ENCODE peak calls at places on chromosomes 1 and 21, in eight cellular contexts. Q is prostate gland, Y is OCI-LY7, F is right cardiac atrium, L is foreskin fibroblast, I is fibroblast of the aortic adventitia, O is AG09309, R is tibial artery. N is an unnamed sample.

GRCh38 chr21:22319435-22319834 is 1321.2 kb downstream of the NCAM2 start:
- DNase-seq in Y (no peak), I (no peak), L (no peak), O (no peak), F (no peak), Q (no peak), R (no peak), N (no peak)

GRCh38 chr21:46226920-46227599 is 1.5 kb downstream of the LSS start:
- DNase-seq in Y (peak; percentile 18), R (no peak), L (peak; percentile 48), Q (peak; percentile 41), F (no peak), O (peak; percentile 58), I (peak; percentile 89), N (no peak)

GRCh38 chr1:247639381-247639981 is 34.1 kb downstream of the OR2G3 start:
- DNase-seq in Y (no peak), Q (peak; percentile 41), F (peak; percentile 88), R (peak; percentile 33), O (no peak), L (peak; percentile 1), I (peak; percentile 1), N (no peak)

GRCh38 chr1:147664206-147664605 is 6.1 kb downstream of the ACP6 start:
- DNase-seq in Y (no peak), I (no peak), Q (no peak), O (no peak), R (no peak), L (peak; percentile 50), F (no peak), N (no peak)

GRCh38 chr1:230383425-230383824 is 42.7 kb downstream of the PGBD5 start:
- DNase-seq in F (no peak), Y (no peak), I (no peak), L (no peak), Q (no peak), R (no peak), O (no peak), N (no peak)

GRCh38 chr1:151039527-151039926 is 3.1 kb downstream of the BNIPL start:
- DNase-seq in Q (no peak), Y (no peak), L (no peak), O (no peak), I (no peak), R (no peak), F (no peak), N (no peak)

GRCh38 chr1:24351918-24352637 is 32.9 kb downstream of the GRHL3 start:
- DNase-seq in F (no peak), Y (no peak), O (no peak), I (peak; percentile 17), Q (no peak), L (peak; percentile 69), R (no peak), N (no peak)

GRCh38 chr1:211928222-211928856 is 97.8 kb upstream of the LPGAT1 start:
- DNase-seq in L (no peak), R (no peak), Q (peak; percentile 68), O (no peak), I (no peak), Y (no peak), F (no peak), N (peak; percentile 90)

GRCh38 chr1:175887981-175888428 is 144.6 kb upstream of the TNR start:
- DNase-seq in I (peak; percentile 40), Q (no peak), O (no peak), R (peak; percentile 39), L (peak; percentile 42), F (peak; percentile 78), Y (peak; percentile 30), N (peak; percentile 18)

GRCh38 chr1:63255153-63255552 is 67.2 kb upstream of the FOXD3 start:
- DNase-seq in O (no peak), Y (no peak), L (no peak), F (no peak), I (no peak), R (no peak), Q (no peak), N (no peak)

GRCh38 chr1:3778590-3779264 is 6.2 kb downstream of the SMIM1 start:
- DNase-seq in R (no peak), Y (no peak), I (no peak), O (no peak), F (no peak), L (no peak), Q (no peak), N (no peak)

GRCh38 chr21:44606495-44606894 is 5.4 kb upstream of the KRTAP10-8 start:
- DNase-seq in Y (no peak), O (no peak), Q (no peak), L (no peak), R (no peak), I (no peak), F (no peak), N (no peak)

GRCh38 chr1:110011527-110012041 is 22.8 kb upstream of the STRIP1 start:
- DNase-seq in Y (peak; percentile 75), O (no peak), F (no peak), Q (peak; percentile 43), R (no peak), I (peak; percentile 74), L (peak; percentile 77), N (peak; percentile 61)

GRCh38 chr1:2503554-2504223 is 22.7 kb downstream of the PANK4 start:
- DNase-seq in Q (no peak), I (no peak), F (no peak), O (no peak), Y (no peak), L (no peak), R (no peak), N (no peak)

GRCh38 chr1:2132222-2133038 is 62.1 kb downstream of the FAAP20 start:
- DNase-seq in Q (no peak), Y (no peak), F (peak; percentile 80), L (peak; percentile 86), I (peak; percentile 57), R (no peak), O (no peak), N (no peak)

GRCh38 chr1:195415584-195415983 is 1192.7 kb downstream of the KCNT2 start:
- DNase-seq in O (no peak), R (no peak), Y (no peak), F (no peak), L (peak; percentile 40), I (no peak), Q (no peak), N (no peak)

GRCh38 chr1:230267338-230268065 is 158.6 kb downstream of the PGBD5 start:
- DNase-seq in L (no peak), O (no peak), I (no peak), R (no peak), Q (no peak), F (no peak), Y (no peak), N (no peak)

GRCh38 chr21:36945496-36946138 is 20.9 kb downstream of the HLCS start:
- DNase-seq in F (no peak), I (peak; percentile 12), O (peak; percentile 14), L (peak; percentile 20), Y (no peak), Q (no peak), R (no peak), N (no peak)

GRCh38 chr21:36949171-36950141 is 17.0 kb downstream of the HLCS start:
- DNase-seq in Q (no peak), O (no peak), R (no peak), L (no peak), Y (no peak), F (no peak), I (no peak), N (no peak)

GRCh38 chr21:36948686-36949085 is 17.8 kb downstream of the HLCS start:
- DNase-seq in Y (no peak), Q (no peak), O (peak; percentile 11), L (peak; percentile 7), I (no peak), R (no peak), F (no peak), N (no peak)

GRCh38 chr21:36946949-36947371 is 19.5 kb downstream of the HLCS start:
- DNase-seq in R (no peak), Q (no peak), Y (no peak), I (no peak), F (no peak), L (no peak), O (no peak), N (no peak)
- H3K4me3 ChIP-seq in R (no peak overlapping the region), Q (no peak overlapping the region), Y (no peak overlapping the region), I (no peak overlapping the region), F (no peak overlapping the region), L (no peak overlapping the region), O (no peak overlapping the region), N (no peak overlapping the region)

GRCh38 chr1:92876351-92876750 is 44.5 kb downstream of the RPL5 start:
- DNase-seq in O (no peak), Q (no peak), Y (no peak), L (no peak), R (no peak), F (no peak), I (no peak), N (no peak)

GRCh38 chr1:92879316-92879968 is 47.6 kb downstream of the RPL5 start:
- DNase-seq in R (no peak), I (no peak), Y (no peak), L (no peak), Q (no peak), F (no peak), O (no peak), N (no peak)

GRCh38 chr1:92877792-92878191 is 46.0 kb downstream of the RPL5 start:
- DNase-seq in R (no peak), Y (peak; percentile 50), I (no peak), O (no peak), Q (no peak), F (no peak), L (peak; percentile 50), N (peak; percentile 86)

GRCh38 chr1:92874987-92875386 is 43.1 kb downstream of the RPL5 start:
- DNase-seq in I (no peak), R (no peak), F (no peak), Q (no peak), L (no peak), O (no peak), Y (no peak), N (peak; percentile 93)

DNA sequence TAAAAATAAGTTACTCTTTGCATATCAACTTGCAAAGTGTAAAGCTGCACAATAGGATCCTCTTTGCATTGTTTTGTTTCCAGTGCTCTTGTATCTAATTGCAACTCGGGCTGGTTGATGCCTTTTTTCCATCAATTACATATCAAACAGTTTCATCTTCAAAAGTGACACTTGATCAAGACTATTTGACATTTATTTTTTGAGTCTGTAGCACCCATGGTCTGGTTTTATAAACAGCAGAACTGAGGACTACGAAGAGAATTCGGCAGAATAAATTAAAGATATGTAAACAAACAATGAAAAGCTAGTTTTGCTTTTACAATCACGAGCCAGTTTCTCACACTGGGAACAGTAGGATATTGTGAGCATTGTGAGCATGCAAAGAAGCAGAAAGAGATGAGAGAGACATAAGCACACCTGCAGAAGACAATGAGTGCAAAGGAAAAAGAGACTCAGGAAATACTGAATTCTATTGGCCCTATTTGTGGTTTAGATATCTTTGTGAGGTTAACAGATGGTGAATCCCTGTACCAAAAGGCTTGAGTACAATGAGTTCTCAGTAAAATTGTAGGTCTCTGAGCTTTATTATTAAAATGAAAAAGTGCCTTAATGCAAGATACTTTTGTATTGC is 45.4 kb downstream of the RPL5 start:
- DNase-seq in R (no peak), L (no peak), Q (no peak), F (no peak), Y (peak; percentile 74), O (no peak), I (no peak), N (no peak)
- H3K4me3 ChIP-seq in R (no peak overlapping the region), L (peak overlapping the region; percentile 31), Q (peak overlapping the region; percentile 10), F (no peak overlapping the region), Y (peak overlapping the region; percentile 54), O (no peak overlapping the region), I (no peak overlapping the region), N (peak overlapping the region; percentile 34)

GRCh38 chr1:15885269-15885668 is 37.8 kb downstream of the SPEN start:
- DNase-seq in Y (no peak), F (no peak), I (no peak), Q (no peak), R (no peak), L (no peak), O (no peak), N (no peak)
- H3K4me3 ChIP-seq in Y (no peak overlapping the region), F (no peak overlapping the region), I (no peak overlapping the region), Q (peak overlapping the region; percentile 27), R (no peak overlapping the region), L (no peak overlapping the region), O (no peak overlapping the region), N (no peak overlapping the region)

GRCh38 chr21:42232176-42232825 is 13.4 kb downstream of the ABCG1 start:
- DNase-seq in L (no peak), Y (peak; percentile 82), O (no peak), R (no peak), Q (no peak), I (no peak), F (no peak), N (no peak)
- H3K4me3 ChIP-seq in L (no peak overlapping the region), Y (peak overlapping the region; percentile 43), O (no peak overlapping the region), R (no peak overlapping the region), Q (no peak overlapping the region), I (no peak overlapping the region), F (no peak overlapping the region), N (no peak overlapping the region)